ENCODE peak calls at places on chromosomes 13 and 19, in four cellular contexts. S is HepG2, U is GM12878, H is H1. C is an unnamed sample.

GRCh38 chr19:3403489-3404323 is 37.3 kb downstream of the NFIC start:
- DNase-seq in S (peak), U (no peak), H (no peak), C (peak)

GRCh38 chr19:10858204-10858828 is 10.1 kb downstream of the C19orf38 start:
- DNase-seq in S (no peak), U (no peak), H (peak), C (peak)

GRCh38 chr19:55372316-55373081 is 2.2 kb upstream of the IL11 start:
- DNase-seq in S (peak), U (no peak), H (no peak), C (no peak)

GRCh38 chr19:14187586-14187985 is 18.4 kb downstream of the ADGRL1 start:
- DNase-seq in S (no peak), U (no peak), H (no peak), C (peak)

GRCh38 chr13:94534171-94534570 is 54.7 kb upstream of the DCT start:
- DNase-seq in S (no peak), U (no peak), H (no peak), C (no peak)

GRCh38 chr13:42001580-42001979 is 40.7 kb upstream of the VWA8 start:
- DNase-seq in S (no peak), U (no peak), H (peak), C (peak)

GRCh38 chr13:40672310-40673060 is 6.0 kb upstream of the FOXO1 start:
- DNase-seq in S (peak), U (no peak), H (no peak), C (peak)

GRCh38 chr19:10760268-10760944 is 42.5 kb downstream of the DNM2 start:
- DNase-seq in S (no peak), U (no peak), H (no peak), C (no peak)

GRCh38 chr13:76937416-76937815 is 10.9 kb upstream of the ACOD1 start:
- DNase-seq in S (no peak), U (no peak), H (no peak), C (no peak)

GRCh38 chr19:6997679-6998445 is 23.4 kb downstream of the MBD3L2B start:
- DNase-seq in S (no peak), U (no peak), H (no peak), C (no peak)

GRCh38 chr19:19259741-19260140 is 13.4 kb downstream of the TM6SF2 start:
- DNase-seq in S (peak), U (no peak), H (peak), C (peak)

GRCh38 chr19:40982594-40983101 is 8.4 kb upstream of the CYP2B6 start:
- DNase-seq in S (no peak), U (no peak), H (peak), C (no peak)

GRCh38 chr19:3175761-3176714 is 2.5 kb upstream of the S1PR4 start:
- DNase-seq in S (no peak), U (peak), H (no peak), C (no peak)

GRCh38 chr19:38277549-38277948 is 13.2 kb downstream of the SPINT2 start:
- DNase-seq in S (no peak), U (no peak), H (no peak), C (no peak)

GRCh38 chr19:48573163-48573505 is 21.2 kb downstream of the SULT2B1 start:
- DNase-seq in S (peak), U (no peak), H (no peak), C (no peak)

GRCh38 chr19:48565090-48565489 is 13.1 kb downstream of the SULT2B1 start:
- DNase-seq in S (peak), U (no peak), H (no peak), C (no peak)

GRCh38 chr19:48571378-48572162 is 19.6 kb downstream of the SULT2B1 start:
- DNase-seq in S (peak), U (no peak), H (no peak), C (no peak)

GRCh38 chr19:48568345-48568886 is 16.4 kb downstream of the SULT2B1 start:
- DNase-seq in S (peak), U (no peak), H (peak), C (peak)

DNA sequence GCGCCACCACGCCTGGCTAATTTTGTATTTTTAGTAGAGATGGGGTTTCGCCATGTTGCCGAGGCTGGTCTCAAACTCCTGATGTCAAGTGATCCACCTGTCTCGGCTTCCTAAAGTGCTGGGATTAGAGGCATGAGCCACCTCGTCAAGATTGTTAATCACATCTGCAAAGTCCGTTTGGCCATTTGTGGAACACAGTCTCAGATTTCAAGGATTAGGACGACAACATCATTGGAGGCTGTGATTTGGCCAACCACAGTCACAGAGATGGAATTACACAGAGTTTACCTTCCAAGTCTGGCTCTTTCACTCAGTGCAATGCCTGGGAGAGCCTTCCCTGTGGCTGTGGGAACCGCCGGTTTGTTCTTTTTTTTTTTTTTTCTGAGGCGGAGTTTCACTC is 17.8 kb downstream of the SULT2B1 start:
- DNase-seq in S (no peak), U (no peak), H (no peak), C (no peak)
- TF ChIP-seq CEBPB in S (no peak), U (no peak), H (no peak), C (no peak)

DNA sequence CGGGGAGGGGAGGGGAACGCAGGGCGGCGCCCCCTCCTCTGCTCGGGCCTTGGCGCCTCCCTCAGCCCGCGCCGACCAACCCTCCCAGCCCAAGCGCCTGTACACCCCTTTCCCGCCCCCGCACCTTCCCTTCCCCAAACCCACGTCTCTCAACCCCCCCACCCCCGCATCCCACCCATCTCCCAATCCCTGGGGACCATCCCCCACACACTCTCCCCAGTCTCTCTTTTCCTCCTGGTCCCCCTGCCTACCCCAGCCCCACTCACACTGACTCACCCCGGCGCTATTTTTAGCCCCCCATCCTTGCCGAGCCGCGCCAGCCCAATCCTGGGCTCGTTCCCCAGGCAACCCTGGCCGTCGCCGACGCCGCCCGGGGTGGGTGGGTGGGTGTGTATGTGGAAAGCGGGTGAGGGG is 11.7 kb downstream of the CIC start:
- DNase-seq in S (no peak), U (no peak), H (no peak), C (no peak)
- TF ChIP-seq BRCA1 in S (no peak), U (no peak), H (no peak), C (no peak)

DNA sequence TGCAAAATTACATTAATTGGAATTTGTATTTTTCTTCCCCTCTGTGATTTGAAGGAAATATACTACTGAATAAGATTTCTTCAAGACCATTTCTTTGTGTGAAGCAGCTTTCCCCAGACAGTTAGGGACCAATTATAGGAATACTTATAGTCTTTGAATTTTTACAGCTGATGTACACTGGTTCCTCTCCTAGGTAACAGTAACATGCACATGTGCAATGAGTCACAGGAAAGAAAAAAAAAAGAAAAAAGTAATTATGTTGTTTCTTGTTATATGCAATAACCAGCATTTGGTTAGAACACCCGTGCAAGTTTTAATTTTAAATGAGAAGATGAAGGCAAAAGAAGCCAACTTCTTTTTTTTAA is 81.9 kb downstream of the PCDH9 start:
- DNase-seq in S (no peak), U (no peak), H (no peak), C (no peak)
- TF ChIP-seq CEBPB in S (no peak), U (no peak), H (no peak), C (no peak)

GRCh38 chr13:98490195-98490771 is 86.6 kb downstream of the STK24 start:
- DNase-seq in S (peak), U (no peak), H (no peak), C (no peak)
- TF ChIP-seq BRCA1 in S (no peak), U (no peak), H (no peak), C (no peak)

DNA sequence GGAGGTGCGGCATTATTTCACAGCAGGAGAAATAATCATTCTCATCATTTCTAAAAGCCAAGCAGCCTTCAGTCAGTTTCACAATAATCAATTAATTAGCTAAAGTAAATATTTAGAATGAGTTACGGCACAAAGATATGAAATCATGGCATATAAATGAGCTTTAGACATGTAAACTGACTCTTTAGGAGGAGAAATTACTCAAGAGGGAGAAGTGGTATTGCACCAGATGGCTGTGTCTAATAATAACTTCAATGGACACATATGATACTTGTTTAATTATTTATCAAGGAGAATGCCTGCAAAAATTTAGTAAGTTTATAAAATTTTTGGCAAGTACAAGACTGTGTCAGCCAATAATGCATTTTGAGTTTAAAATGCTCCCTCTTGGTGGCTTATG is 366.7 kb downstream of the DNAJC15 start:
- DNase-seq in S (no peak), U (no peak), H (no peak), C (no peak)
- TF ChIP-seq CEBPB in S (no peak), U (no peak), H (no peak), C (no peak)

C was measured in K562.